ENCODE peak calls at places on chromosomes 16 and 17, in seven cellular contexts. M is sigmoid colon, F is spleen, C is breast epithelium, D is suprapubic skin, V is transverse colon, R is stomach. P is an unnamed sample.

GRCh38 chr17:2406903-2407790 is 6.3 kb upstream of the MNT start:
- DNase-seq in M (peak), V (peak), R (peak), D (peak), F (no peak), C (peak), P (no peak)

GRCh38 chr17:66673668-66674276 is 161.1 kb upstream of the CACNG5 start:
- DNase-seq in R (peak), V (peak), D (no peak), F (no peak), C (peak), M (peak), P (no peak)

GRCh38 chr16:57377080-57377841 is 5.0 kb downstream of the CX3CL1 start:
- DNase-seq in M (no peak), C (peak), D (no peak), F (no peak), V (no peak), R (no peak), P (no peak)

GRCh38 chr16:1354815-1355214 is 3.1 kb downstream of the GNPTG start:
- DNase-seq in F (no peak), V (no peak), C (no peak), R (no peak), D (no peak), M (no peak), P (no peak)

GRCh38 chr17:299546-299945 is 53.1 kb downstream of the RPH3AL start:
- DNase-seq in D (no peak), M (peak), V (no peak), R (no peak), F (peak), C (no peak), P (no peak)

GRCh38 chr16:65463652-65464260 is 341.9 kb upstream of the CDH11 start:
- DNase-seq in M (no peak), D (no peak), V (no peak), F (no peak), R (no peak), C (no peak), P (no peak)

GRCh38 chr17:1078831-1079561 is 82.1 kb downstream of the TIMM22 start:
- DNase-seq in M (no peak), R (no peak), D (no peak), C (no peak), F (no peak), V (no peak), P (no peak)

GRCh38 chr17:72033311-72033710 is 87.5 kb upstream of the SOX9 start:
- DNase-seq in V (no peak), M (no peak), F (no peak), D (no peak), C (no peak), R (no peak), P (no peak)

GRCh38 chr17:10323812-10324610 is 48.8 kb downstream of the MYH13 start:
- DNase-seq in D (no peak), V (no peak), F (no peak), C (no peak), M (no peak), R (no peak), P (no peak)

GRCh38 chr16:65119905-65120341 is 1.9 kb downstream of the CDH11 start:
- DNase-seq in D (no peak), F (no peak), V (no peak), R (no peak), M (peak), C (peak), P (no peak)

GRCh38 chr16:30186782-30187555 is 3.6 kb downstream of the CORO1A start:
- DNase-seq in R (peak), C (peak), D (peak), F (peak), V (peak), M (peak), P (no peak)

GRCh38 chr16:1443403-1443973 is 868 bp downstream of the CCDC154 start:
- DNase-seq in F (no peak), M (no peak), D (no peak), R (no peak), V (no peak), C (no peak), P (no peak)

GRCh38 chr16:71846443-71846842 is 667 bp downstream of the ATXN1L start:
- DNase-seq in C (no peak), V (peak), D (no peak), F (no peak), R (no peak), M (peak), P (no peak)

GRCh38 chr17:49552070-49552751 is 23.5 kb upstream of the NXPH3 start:
- DNase-seq in D (peak), M (no peak), F (peak), V (no peak), R (no peak), C (no peak), P (no peak)

GRCh38 chr17:29089601-29090044 is 46.7 kb downstream of the PIPOX start:
- DNase-seq in V (peak), D (no peak), C (no peak), R (no peak), F (no peak), M (peak), P (no peak)

GRCh38 chr16:11705311-11705710 is 37.1 kb downstream of the SNN start:
- DNase-seq in M (no peak), C (no peak), F (no peak), V (no peak), R (no peak), D (no peak), P (no peak)

GRCh38 chr17:38403491-38403890 is 24.8 kb upstream of the ARHGAP23 start:
- DNase-seq in F (no peak), D (no peak), M (no peak), C (no peak), V (no peak), R (no peak), P (no peak)

GRCh38 chr16:25966172-25967097 is 274.7 kb downstream of the HS3ST4 start:
- DNase-seq in R (no peak), V (no peak), D (no peak), M (no peak), C (no peak), F (no peak), P (no peak)

GRCh38 chr17:78358538-78359215 is 1.2 kb downstream of the SOCS3 start:
- DNase-seq in F (no peak), V (peak), D (no peak), M (no peak), C (no peak), R (peak), P (no peak)

GRCh38 chr17:65078441-65079160 is 22.1 kb upstream of the GNA13 start:
- DNase-seq in C (no peak), R (peak), D (no peak), F (no peak), V (no peak), M (peak), P (no peak)

GRCh38 chr16:31480851-31481250 is 2.1 kb upstream of the SLC5A2 start:
- DNase-seq in C (no peak), V (peak), R (no peak), M (no peak), D (no peak), F (peak), P (no peak)

GRCh38 chr16:84879569-84880487 is 60.0 kb downstream of the CRISPLD2 start:
- DNase-seq in M (no peak), D (no peak), R (peak), C (no peak), F (no peak), V (no peak), P (no peak)

GRCh38 chr17:142102-142661 is 4.8 kb downstream of the SCGB1C2 start:
- DNase-seq in F (peak), R (peak), C (peak), M (peak), V (no peak), D (peak), P (no peak)

DNA sequence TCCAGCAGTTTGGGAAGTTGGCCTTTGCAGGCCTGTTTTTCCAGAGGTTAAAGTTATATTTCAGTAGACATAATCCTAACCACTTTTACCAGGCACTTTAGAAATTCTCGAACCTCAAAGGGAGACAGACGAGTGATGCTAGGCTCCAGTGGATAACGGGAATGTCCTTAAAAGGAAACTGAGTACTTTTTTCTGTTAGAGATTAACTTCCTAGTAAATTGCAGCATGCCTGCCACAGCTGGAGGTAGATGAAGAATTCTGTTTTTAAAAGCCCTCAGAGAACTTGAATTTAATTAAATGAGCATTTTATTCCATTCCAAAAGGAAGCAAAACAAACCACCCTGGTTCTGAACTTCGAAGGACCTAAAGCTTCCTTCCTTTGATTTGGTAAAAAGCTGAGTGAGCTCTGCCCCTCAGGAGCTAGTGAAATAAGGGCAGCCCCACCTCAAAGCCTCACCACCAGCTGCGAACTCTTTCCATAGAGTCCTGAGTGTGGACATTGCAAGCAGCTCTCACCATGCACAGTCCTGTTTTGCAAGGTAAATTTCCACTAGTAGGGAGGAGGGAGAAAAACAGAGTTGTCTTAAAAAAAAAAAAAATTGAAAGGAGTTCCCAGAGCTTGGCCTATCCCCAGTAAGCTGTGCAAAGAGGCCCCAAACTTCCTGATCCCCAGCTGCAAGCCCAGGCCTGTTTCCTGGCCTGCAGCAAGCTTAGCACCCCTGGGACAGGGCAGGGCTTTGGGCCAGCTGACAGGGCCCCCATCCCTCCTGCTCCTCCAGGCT is 11.3 kb downstream of the CHD9NB start:
- DNase-seq in C (peak), D (peak), V (peak), R (peak), F (no peak), M (peak), P (no peak)
- TF ChIP-seq POLR2A in C (no peak), D (no peak), V (no peak), R (no peak), F (no peak), M (no peak), P (no peak)

DNA sequence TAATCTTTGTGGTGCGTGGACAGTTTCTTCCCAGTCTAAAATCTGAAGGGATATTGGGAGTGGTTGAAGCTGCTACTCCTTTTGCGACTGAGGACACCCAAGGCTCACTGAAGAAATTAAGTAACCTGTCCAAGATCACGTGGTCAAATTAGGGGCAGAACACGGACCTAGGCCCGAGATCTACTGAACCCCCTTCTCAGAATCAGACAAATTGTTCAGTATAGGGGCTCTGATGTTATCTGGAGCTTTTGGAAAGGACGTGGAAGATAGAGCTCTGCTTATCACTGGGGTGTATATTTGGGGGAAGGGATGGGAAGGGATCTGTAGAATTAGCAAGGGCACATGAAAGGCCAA is 857 bp downstream of the TANGO6 start:
- DNase-seq in M (no peak), C (no peak), D (no peak), V (no peak), F (no peak), R (no peak), P (no peak)
- TF ChIP-seq CTCF in M (no peak), C (no peak), D (no peak), V (no peak), F (no peak), R (no peak), P (no peak)

DNA sequence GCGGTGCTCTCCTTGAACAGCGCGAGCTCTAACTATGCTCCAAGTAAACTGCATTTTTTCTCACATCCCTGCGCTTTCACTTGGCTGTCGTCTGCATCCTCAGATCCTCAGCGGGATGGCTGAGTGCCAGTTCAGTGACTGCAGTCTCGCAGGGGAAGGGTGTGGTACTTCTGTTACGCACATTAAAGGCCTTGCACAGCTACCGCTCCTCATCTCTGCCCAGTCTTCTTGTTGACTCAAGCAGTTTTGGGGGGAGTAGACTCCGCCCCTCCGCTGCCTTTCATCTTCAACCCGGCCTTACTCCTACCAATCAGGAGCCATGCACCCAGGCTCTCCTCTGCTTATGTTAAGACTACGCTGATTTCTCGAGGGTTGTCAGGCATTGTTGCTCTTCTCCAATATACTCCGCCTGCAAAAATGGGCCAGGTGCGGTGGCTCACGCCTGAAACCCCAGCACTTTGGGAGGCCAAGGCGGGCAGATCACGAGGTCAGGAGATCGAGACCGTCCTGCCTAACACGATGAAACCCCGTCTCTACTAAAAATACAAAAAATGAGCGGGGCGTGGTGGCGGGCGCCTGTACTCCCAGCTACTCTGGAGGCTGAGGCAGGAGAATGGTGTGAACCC is 10.0 kb downstream of the ATP5PD start:
- DNase-seq in F (peak), D (peak), C (peak), V (peak), M (peak), R (peak), P (no peak)
- TF ChIP-seq POLR2AphosphoS5 in F (peak), D (no peak), C (peak), V (peak), M (peak), R (no peak), P (peak)

DNA sequence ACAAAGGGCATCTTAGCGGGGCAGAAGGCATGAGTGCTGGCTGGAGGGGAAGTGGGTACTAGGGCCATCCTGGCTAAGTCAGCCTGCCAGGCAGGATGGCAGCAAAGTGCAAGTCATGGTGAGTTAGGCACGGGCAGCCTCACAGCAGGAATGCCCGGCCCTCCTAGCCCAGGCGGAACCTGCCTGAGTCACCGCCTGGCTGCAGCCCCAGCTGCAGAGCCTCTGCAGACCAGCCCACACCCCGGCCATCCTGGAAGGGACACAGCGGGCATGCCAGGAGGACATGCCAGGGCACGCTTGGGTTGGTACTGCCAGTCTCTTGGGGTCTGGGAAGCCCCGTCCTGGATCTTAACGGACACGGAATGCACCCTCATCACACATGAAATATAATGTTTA is 4.9 kb upstream of the ALDH3A1 start:
- DNase-seq in C (peak), V (peak), M (peak), R (peak), D (no peak), F (peak), P (no peak)
- TF ChIP-seq POLR2A in C (no peak), V (no peak), M (no peak), R (no peak), D (no peak), F (no peak), P (no peak)

GRCh38 chr17:7443499-7444485 is 1.1 kb upstream of the CHRNB1 start:
- DNase-seq in R (no peak), C (no peak), M (no peak), V (no peak), F (no peak), D (no peak), P (no peak)

GRCh38 chr17:7442142-7442541 is 2.7 kb upstream of the CHRNB1 start:
- DNase-seq in V (no peak), F (no peak), D (no peak), R (no peak), C (no peak), M (no peak), P (no peak)

GRCh38 chr17:7444682-7445010 is 215 bp upstream of the CHRNB1 start:
- DNase-seq in V (no peak), D (no peak), M (no peak), C (no peak), F (no peak), R (no peak), P (no peak)

GRCh38 chr17:7446669-7447068 is 1.8 kb downstream of the CHRNB1 start:
- DNase-seq in V (no peak), D (no peak), F (no peak), C (no peak), M (no peak), R (no peak), P (no peak)

DNA sequence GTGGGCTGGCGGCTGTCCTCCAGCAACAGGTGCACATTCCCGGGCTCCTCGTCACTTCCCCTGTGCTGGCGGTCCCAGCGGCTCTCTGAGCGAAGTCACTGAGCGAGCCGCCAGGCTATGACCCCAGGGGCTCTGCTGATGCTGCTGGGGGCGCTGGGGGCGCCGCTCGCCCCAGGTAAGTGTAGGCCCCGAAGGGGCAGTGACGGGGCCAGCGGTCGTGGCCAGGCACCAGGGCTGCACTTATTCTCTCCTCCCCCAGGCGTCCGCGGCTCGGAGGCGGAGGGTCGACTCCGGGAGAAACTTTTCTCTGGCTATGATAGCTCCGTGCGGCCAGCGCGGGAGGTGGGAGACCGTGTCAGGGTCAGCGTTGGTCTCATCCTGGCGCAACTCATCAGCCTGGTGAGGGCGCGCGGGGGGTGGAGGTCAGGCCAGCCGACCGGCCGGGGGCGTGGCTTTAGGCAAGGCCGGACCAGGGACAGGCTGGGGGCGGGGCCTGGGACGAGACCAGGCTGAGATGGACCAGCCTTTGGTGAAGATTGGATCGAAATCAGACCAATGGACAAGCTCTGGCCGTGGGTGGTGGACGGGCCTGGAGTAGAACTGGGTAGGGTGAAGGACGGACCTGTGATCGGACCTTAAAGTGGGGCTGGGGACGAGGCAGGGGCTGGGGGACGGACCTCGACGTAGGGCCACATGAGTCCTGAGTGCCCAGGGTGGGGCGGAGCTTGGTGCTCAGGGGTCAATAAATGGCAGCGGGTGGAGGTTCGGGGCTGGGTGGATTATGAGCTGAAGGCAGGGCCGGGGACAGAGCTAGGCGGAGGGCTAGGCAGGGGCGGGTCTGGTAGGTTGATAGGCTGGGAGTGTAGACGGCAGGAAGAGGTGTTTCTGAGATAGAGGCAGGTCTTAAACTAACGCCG is at the start of gene CHRNB1:
- DNase-seq in R (peak), D (peak), F (peak), C (peak), M (peak), V (peak), P (no peak)
- TF ChIP-seq CTCF in R (no peak), D (no peak), F (no peak), C (no peak), M (no peak), V (no peak), P (no peak)

GRCh38 chr16:3059041-3059722 is 6.3 kb upstream of the IL32 start:
- DNase-seq in M (peak), V (peak), F (peak), R (peak), C (peak), D (peak), P (no peak)
- TF ChIP-seq POLR2AphosphoS5 in M (peak), V (peak), F (peak), R (peak), C (peak), D (no peak), P (peak)

DNA sequence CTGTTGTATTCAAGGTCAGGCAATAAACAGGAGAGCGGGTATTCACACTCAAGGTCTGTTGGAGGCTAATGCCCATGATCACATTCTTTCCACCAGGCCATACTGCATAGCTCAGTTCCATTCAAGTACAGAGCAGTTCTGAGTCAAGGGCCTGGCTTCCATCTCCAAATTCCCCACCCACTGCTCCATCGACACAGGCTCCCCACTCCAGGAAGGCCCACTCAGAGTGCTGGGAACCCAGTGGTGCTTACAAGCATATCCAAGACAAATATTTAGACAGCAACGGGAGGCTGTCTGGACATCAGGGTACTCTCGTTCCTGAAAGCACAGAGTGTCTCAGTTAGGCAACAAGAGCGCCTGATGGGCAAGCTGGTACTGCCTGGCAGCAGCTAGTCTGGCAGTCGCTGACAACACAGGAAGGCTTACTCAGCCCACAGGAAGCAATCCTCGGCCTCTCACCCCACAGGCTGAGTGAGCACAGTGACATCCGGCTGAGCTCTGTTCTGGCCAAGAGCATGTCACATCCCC is 40.9 kb downstream of the RFFL start:
- DNase-seq in R (peak), M (peak), F (peak), C (peak), V (peak), D (no peak), P (no peak)
- TF ChIP-seq POLR2A in R (no peak), M (no peak), F (no peak), C (no peak), V (no peak), D (no peak), P (no peak)

DNA sequence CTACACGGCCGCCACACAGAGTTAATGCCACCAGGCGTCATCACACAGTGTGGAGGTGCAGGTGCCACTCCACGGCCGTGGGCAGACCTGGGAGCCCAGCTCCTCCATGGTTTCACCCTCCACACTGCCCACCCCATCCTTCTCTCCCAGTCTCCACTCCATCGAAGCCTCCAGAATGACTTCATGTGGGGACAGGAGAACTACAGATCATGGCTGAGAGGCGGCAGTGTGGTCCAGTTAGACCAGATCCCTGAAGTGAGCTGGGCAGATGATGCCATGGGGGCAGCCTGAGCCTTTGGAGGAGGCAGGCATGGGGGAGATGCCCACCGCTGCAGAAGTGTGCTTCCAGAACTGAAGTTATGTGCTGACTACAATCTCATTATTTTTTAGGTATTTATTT is 38.0 kb upstream of the FAAP100 start:
- DNase-seq in V (no peak), M (no peak), F (no peak), R (no peak), D (no peak), C (no peak), P (no peak)
- TF ChIP-seq CTCF in V (no peak), M (no peak), F (no peak), R (no peak), D (no peak), C (no peak), P (no peak)

P was measured in vagina.